ENCODE peak calls at places on chromosomes 11 and 22, in seven cellular contexts. F is stomach, W is heart left ventricle, I is uterus, K is mammary epithelial cell, L is mesenchymal stem cell, R is gastrocnemius medialis. H is an unnamed sample.
A peak's percentile ranks its signal among the peaks of the same experiment; 100 is the strongest.

GRCh38 chr11:1307163-1307870 is 2.1 kb downstream of the TOLLIP start:
- DNase-seq in F (no peak), W (no peak), I (no peak), K (peak; percentile 71), L (no peak), R (no peak), H (no peak)

GRCh38 chr11:75261474-75261847 is 20.9 kb downstream of the TPBGL start:
- DNase-seq in F (no peak), W (no peak), I (no peak), K (no peak), L (no peak), R (no peak), H (peak; percentile 24)

GRCh38 chr11:128550261-128550821 is 37.0 kb downstream of the ETS1 start:
- DNase-seq in F (no peak), W (no peak), I (no peak), K (no peak), L (no peak), R (no peak), H (no peak)

GRCh38 chr11:82229346-82229745 is 504.3 kb downstream of the FAM181B start:
- DNase-seq in F (no peak), W (no peak), I (no peak), K (peak; percentile 2), L (peak; percentile 3), R (no peak), H (peak; percentile 12)

GRCh38 chr22:32801001-32801435 is 487 bp upstream of the TIMP3 start:
- DNase-seq in F (no peak), W (no peak), I (no peak), K (no peak), L (peak; percentile 44), R (no peak), H (no peak)

GRCh38 chr11:121067912-121068652 is 33.0 kb upstream of the TECTA start:
- DNase-seq in F (no peak), W (no peak), I (no peak), K (no peak), L (no peak), R (no peak), H (no peak)

GRCh38 chr22:23715811-23716355 is 25.1 kb downstream of the RGL4 start:
- DNase-seq in F (no peak), W (no peak), I (no peak), K (no peak), L (no peak), R (no peak), H (no peak)

GRCh38 chr22:47372111-47372581 is 609.7 kb downstream of the TBC1D22A start:
- DNase-seq in F (peak; percentile 24), W (no peak), I (peak; percentile 7), K (no peak), L (no peak), R (no peak), H (no peak)

GRCh38 chr11:77515063-77515462 is 41.2 kb upstream of the PAK1 start:
- DNase-seq in F (no peak), W (no peak), I (no peak), K (no peak), L (no peak), R (no peak), H (no peak)

GRCh38 chr22:25081409-25081824 is 118.2 kb upstream of the CRYBB3 start:
- DNase-seq in F (peak; percentile 57), W (no peak), I (no peak), K (peak; percentile 14), L (peak; percentile 28), R (no peak), H (peak; percentile 44)

GRCh38 chr11:65719887-65720236 is 736 bp downstream of the RNASEH2C start:
- DNase-seq in F (no peak), W (no peak), I (peak; percentile 44), K (peak; percentile 48), L (peak; percentile 60), R (no peak), H (no peak)

GRCh38 chr22:26672060-26672471 is 14.7 kb downstream of the MIAT start:
- DNase-seq in F (no peak), W (no peak), I (no peak), K (no peak), L (no peak), R (no peak), H (no peak)

GRCh38 chr11:131217313-131218297 is 152.8 kb upstream of the NTM start:
- DNase-seq in F (no peak), W (no peak), I (no peak), K (no peak), L (no peak), R (no peak), H (no peak)

GRCh38 chr11:87804176-87804575 is 371.1 kb downstream of the RAB38 start:
- DNase-seq in F (no peak), W (no peak), I (no peak), K (no peak), L (no peak), R (no peak), H (no peak)

GRCh38 chr11:69253028-69253427 is 40.9 kb upstream of the MYEOV start:
- DNase-seq in F (no peak), W (no peak), I (no peak), K (peak; percentile 86), L (peak; percentile 31), R (no peak), H (no peak)

GRCh38 chr11:120515186-120515723 is 3.7 kb downstream of the GRIK4 start:
- DNase-seq in F (no peak), W (no peak), I (no peak), K (no peak), L (no peak), R (no peak), H (no peak)

GRCh38 chr11:67441731-67442401 is 1.4 kb downstream of the CORO1B start:
- DNase-seq in F (no peak), W (no peak), I (no peak), K (no peak), L (no peak), R (no peak), H (peak; percentile 56)
- H3K4me3 ChIP-seq in F (peak overlapping the region; percentile 78), W (peak overlapping the region; percentile 86), I (no peak overlapping the region), K (no peak overlapping the region), L (peak overlapping the region; percentile 64), R (no peak overlapping the region), H (no peak overlapping the region)

DNA sequence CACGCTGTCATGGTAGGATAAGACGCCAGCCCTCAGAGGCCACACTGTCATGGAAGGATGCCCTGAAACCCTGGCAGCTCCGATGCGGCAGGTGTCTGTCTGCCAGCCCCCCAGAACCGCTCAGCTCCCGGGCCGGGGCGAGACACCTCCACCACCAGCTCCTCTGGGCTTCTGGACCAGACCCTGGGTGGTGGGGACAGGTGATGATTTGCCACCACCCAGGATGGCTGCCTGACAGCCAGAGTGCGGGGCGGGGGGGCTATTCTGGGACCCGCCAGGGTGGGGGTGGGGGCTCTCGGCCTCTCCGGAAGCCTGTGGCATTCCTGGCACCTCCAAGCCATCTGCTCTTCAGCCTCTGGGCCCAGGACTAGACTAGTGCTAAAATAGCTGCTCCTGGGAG is 9.4 kb downstream of the PHLDA2 start:
- DNase-seq in F (no peak), W (no peak), I (no peak), K (no peak), L (no peak), R (no peak), H (no peak)
- H3K27me3 ChIP-seq in F (no peaks in the 10 kb centered on the region), W (no peaks in the 10 kb centered on the region), I (no peaks in the 10 kb centered on the region), K (no peaks in the 10 kb centered on the region), L (no peaks in the 10 kb centered on the region), R (no peaks in the 10 kb centered on the region), H (no peaks in the 10 kb centered on the region)

GRCh38 chr22:39238966-39239510 is 5.7 kb downstream of the PDGFB start:
- DNase-seq in F (no peak), W (no peak), I (no peak), K (no peak), L (no peak), R (no peak), H (no peak)

GRCh38 chr22:39238124-39238466 is 6.7 kb downstream of the PDGFB start:
- DNase-seq in F (no peak), W (no peak), I (no peak), K (no peak), L (no peak), R (no peak), H (no peak)

GRCh38 chr22:39238561-39238960 is 6.2 kb downstream of the PDGFB start:
- DNase-seq in F (no peak), W (no peak), I (no peak), K (no peak), L (no peak), R (no peak), H (no peak)

GRCh38 chr22:39236321-39237275 is 8.2 kb downstream of the PDGFB start:
- DNase-seq in F (peak; percentile 76), W (peak; percentile 84), I (no peak), K (no peak), L (no peak), R (peak; percentile 89), H (peak; percentile 65)

DNA sequence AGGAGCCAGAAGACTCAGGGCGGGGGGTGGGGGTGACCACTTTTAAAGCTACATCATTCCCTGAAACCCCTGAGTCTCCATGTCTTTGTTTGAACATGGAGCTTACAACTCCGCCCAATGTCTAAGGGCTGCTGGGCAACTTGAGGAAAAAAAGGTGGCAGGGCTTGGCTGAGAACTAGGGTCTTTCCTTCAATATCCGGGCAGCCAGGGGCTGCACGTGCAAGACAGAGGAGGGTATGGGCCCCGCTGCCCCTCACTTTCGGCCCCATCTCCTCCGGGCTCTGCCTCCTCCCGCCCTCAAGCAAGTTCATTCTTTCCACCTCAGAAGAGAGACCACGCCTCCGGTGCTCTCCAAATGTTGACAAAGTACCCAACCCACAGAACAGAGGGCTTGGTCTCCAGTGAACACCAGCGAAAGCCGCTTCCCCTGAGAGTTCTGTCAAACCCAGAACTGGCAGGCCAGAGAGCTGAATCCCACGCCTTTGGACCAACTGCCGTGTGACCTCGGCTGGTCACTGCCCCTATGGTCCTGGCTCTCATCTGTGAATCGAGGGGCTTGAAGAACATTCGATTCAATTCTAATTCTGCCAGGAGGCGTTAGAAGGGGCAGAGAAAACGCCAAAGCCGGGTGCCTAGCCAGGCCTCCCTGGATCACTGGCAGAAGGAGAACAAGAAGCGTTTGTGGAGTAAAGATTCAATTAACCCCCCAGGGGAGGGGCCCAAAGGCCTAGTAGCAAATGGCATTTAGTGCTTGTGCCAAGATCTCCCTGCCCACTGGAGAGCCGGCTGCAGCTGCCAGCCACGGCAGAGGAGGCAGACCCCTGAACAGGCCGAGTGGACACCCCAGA is 7.3 kb downstream of the PDGFB start:
- DNase-seq in F (peak; percentile 54), W (peak; percentile 51), I (no peak), K (no peak), L (no peak), R (no peak), H (no peak)
- H3K4me1 ChIP-seq in F (peaks cover 93% of the 10 kb centered on the region), W (peaks cover 39% of the 10 kb centered on the region), I (no peaks in the 10 kb centered on the region), K (peaks cover 45% of the 10 kb centered on the region), L (peaks cover 66% of the 10 kb centered on the region), R (peaks cover 87% of the 10 kb centered on the region), H (peaks cover 73% of the 10 kb centered on the region)

DNA sequence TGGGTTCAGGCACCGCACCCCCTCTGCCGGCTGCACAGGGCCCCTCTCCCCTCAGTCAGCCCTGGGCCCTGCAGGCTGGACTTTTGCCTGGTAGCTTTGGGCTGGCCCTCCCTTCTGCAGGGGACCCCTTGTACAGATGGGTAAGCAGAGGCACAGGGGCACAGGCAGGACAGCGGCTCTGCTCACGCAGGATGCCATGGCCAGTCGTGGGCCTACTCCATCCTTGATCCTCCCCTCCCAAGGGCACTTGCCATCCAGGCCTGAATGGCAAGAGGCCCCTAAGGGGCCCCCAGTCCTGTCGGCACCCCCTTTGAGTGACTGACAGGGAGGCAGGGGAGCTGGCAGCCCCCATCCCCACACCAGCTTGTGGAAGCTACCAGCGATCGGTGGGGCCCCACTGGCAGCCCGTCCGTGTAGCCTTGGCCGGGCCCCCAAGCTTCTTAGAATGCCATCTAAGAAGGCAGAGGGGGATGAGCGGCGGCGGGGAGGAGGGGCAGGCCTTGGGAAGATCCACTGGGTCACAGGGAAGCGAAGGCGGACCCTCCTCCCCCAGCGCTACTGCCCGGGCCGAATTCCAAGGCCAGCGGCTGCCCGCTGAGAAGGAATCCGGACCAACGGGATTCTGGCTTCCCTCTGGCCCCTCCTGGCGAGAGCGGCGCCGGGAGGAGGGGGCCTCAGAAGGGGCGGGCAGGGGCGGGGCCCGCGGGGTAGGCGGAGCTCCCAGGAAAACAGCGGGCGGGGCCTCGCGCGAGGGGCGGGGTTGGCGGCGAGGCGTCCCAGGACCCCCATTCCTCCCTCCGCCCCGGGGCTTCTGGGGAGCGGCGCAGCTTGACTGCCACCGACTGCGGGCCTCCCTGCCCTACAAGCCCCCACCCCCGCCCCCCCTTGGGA is 6.8 kb upstream of the CHKA start:
- DNase-seq in F (peak; percentile 90), W (no peak), I (peak; percentile 72), K (no peak), L (peak; percentile 83), R (no peak), H (no peak)
- H3K4me3 ChIP-seq in F (peak overlapping the region; percentile 54), W (peak overlapping the region; percentile 70), I (peak overlapping the region; percentile 50), K (no peak overlapping the region), L (no peak overlapping the region), R (peak overlapping the region; percentile 63), H (no peak overlapping the region)

H was measured in CD4-positive, alpha-beta memory T cell.